ENCODE peak calls at places on chromosome 9, in five cellular contexts. Z is A549, R is hypothalamus, G is GDM1, Y is tibial nerve. E is an unnamed sample.

GRCh38 chr9:137492464-137493162 is 33.5 kb upstream of the NSMF start:
- DNase-seq in Z (peak; percentile 50), R (no peak), G (no peak), Y (no peak), E (peak; percentile 57)

GRCh38 chr9:21761309-21761901 is 41.0 kb upstream of the MTAP start:
- DNase-seq in Z (no peak), R (no peak), G (no peak), Y (no peak), E (no peak)

GRCh38 chr9:13942695-13943094 is 371.2 kb downstream of the NFIB start:
- DNase-seq in Z (peak; percentile 36), R (no peak), G (no peak), Y (no peak), E (no peak)

GRCh38 chr9:88871669-88872068 is 119.6 kb upstream of the S1PR3 start:
- DNase-seq in Z (no peak), R (no peak), G (no peak), Y (no peak), E (no peak)

GRCh38 chr9:111759762-111760639 is 34.7 kb downstream of the SHOC1 start:
- DNase-seq in Z (peak; percentile 41), R (no peak), G (peak; percentile 39), Y (peak; percentile 77), E (no peak)

GRCh38 chr9:7536310-7536939 is 263.2 kb downstream of the DMAC1 start:
- DNase-seq in Z (peak; percentile 21), R (no peak), G (peak; percentile 29), Y (peak; percentile 71), E (no peak)

GRCh38 chr9:108645520-108645919 is 210.3 kb downstream of the ACTL7B start:
- DNase-seq in Z (no peak), R (no peak), G (no peak), Y (peak; percentile 9), E (no peak)

GRCh38 chr9:136860933-136861873 is 4.9 kb downstream of the EDF1 start:
- DNase-seq in Z (no peak), R (no peak), G (no peak), Y (no peak), E (peak; percentile 68)

GRCh38 chr9:127884427-127884911 is 7.0 kb upstream of the AK1 start:
- DNase-seq in Z (no peak), R (no peak), G (no peak), Y (no peak), E (peak; percentile 68)

E was measured in spleen.